ENCODE peak calls at places on chromosomes 1 and 21, in seven cellular contexts. A is thoracic aorta, E is A549, Y is colonic mucosa, F is mucosa of descending colon, L is ovary, S is lung. T is an unnamed sample.

GRCh38 chr1:84600796-84601195 is 26.6 kb upstream of the CTBS start:
- DNase-seq in A (no peak), E (no peak), Y (no peak), F (no peak), L (no peak), S (no peak), T (no peak)

GRCh38 chr1:181743878-181744312 is 260.6 kb downstream of the CACNA1E start:
- DNase-seq in A (no peak), E (no peak), Y (no peak), F (no peak), L (no peak), S (peak; percentile 71), T (no peak)

GRCh38 chr1:22533244-22533643 is 30.0 kb upstream of the EPHA8 start:
- DNase-seq in A (no peak), E (no peak), Y (no peak), F (no peak), L (no peak), S (no peak), T (no peak)

GRCh38 chr1:85578321-85579295 is 2.0 kb upstream of the CCN1 start:
- DNase-seq in A (no peak), E (no peak), Y (no peak), F (no peak), L (no peak), S (no peak), T (no peak)

GRCh38 chr1:18938707-18939070 is 17.8 kb downstream of the IFFO2 start:
- DNase-seq in A (no peak), E (no peak), Y (no peak), F (no peak), L (no peak), S (no peak), T (no peak)

GRCh38 chr21:15754640-15755039 is 24.9 kb downstream of the USP25 start:
- DNase-seq in A (no peak), E (no peak), Y (no peak), F (no peak), L (no peak), S (no peak), T (no peak)

GRCh38 chr21:33378081-33378480 is 25.1 kb upstream of the IFNGR2 start:
- DNase-seq in A (no peak), E (no peak), Y (no peak), F (no peak), L (no peak), S (no peak), T (no peak)

GRCh38 chr1:202199141-202199889 is 5.7 kb downstream of the LGR6 start:
- DNase-seq in A (no peak), E (no peak), Y (peak; percentile 83), F (peak; percentile 86), L (no peak), S (no peak), T (peak; percentile 31)

GRCh38 chr1:176849281-176849680 is 315.2 kb downstream of the ASTN1 start:
- DNase-seq in A (no peak), E (no peak), Y (no peak), F (no peak), L (no peak), S (no peak), T (no peak)

GRCh38 chr1:66478116-66478515 is 55.8 kb upstream of the SGIP1 start:
- DNase-seq in A (no peak), E (peak; percentile 3), Y (no peak), F (no peak), L (no peak), S (no peak), T (no peak)

GRCh38 chr1:160862151-160863061 is at the start of gene CD244:
- DNase-seq in A (no peak), E (no peak), Y (no peak), F (peak; percentile 52), L (no peak), S (peak; percentile 37), T (peak; percentile 29)

GRCh38 chr1:3924871-3925655 is 25.0 kb upstream of the C1orf174 start:
- DNase-seq in A (no peak), E (peak; percentile 19), Y (no peak), F (no peak), L (no peak), S (no peak), T (no peak)

GRCh38 chr1:18010945-18011344 is 96.7 kb upstream of the IGSF21 start:
- DNase-seq in A (no peak), E (no peak), Y (no peak), F (no peak), L (no peak), S (no peak), T (no peak)

GRCh38 chr21:35366348-35367085 is 317.4 kb upstream of the RUNX1 start:
- DNase-seq in A (no peak), E (no peak), Y (no peak), F (no peak), L (no peak), S (no peak), T (no peak)

GRCh38 chr1:6113116-6113515 is 67.0 kb downstream of the CHD5 start:
- DNase-seq in A (no peak), E (no peak), Y (no peak), F (no peak), L (no peak), S (no peak), T (no peak)

GRCh38 chr1:200483491-200484143 is 73.8 kb upstream of the ZNF281 start:
- DNase-seq in A (no peak), E (peak; percentile 98), Y (no peak), F (no peak), L (no peak), S (peak; percentile 60), T (no peak)

GRCh38 chr1:217630711-217631591 is at the start of the genes GPATCH2 and SPATA17:
- DNase-seq in A (peak; percentile 36), E (peak; percentile 86), Y (peak; percentile 82), F (peak; percentile 79), L (peak; percentile 82), S (peak; percentile 79), T (peak; percentile 85)

GRCh38 chr1:218705911-218706893 is 361.1 kb downstream of the TGFB2 start:
- DNase-seq in A (no peak), E (peak; percentile 85), Y (no peak), F (no peak), L (no peak), S (peak; percentile 29), T (no peak)

GRCh38 chr1:58762806-58763205 is 21.0 kb downstream of the JUN start:
- DNase-seq in A (no peak), E (no peak), Y (no peak), F (no peak), L (no peak), S (no peak), T (no peak)

GRCh38 chr1:116763787-116764465 is 9.7 kb downstream of the CD2 start:
- DNase-seq in A (no peak), E (peak; percentile 31), Y (peak; percentile 46), F (peak; percentile 44), L (no peak), S (peak; percentile 27), T (no peak)

GRCh38 chr1:229845410-229846138 is 219.5 kb downstream of the URB2 start:
- DNase-seq in A (no peak), E (no peak), Y (peak; percentile 32), F (no peak), L (no peak), S (no peak), T (no peak)

GRCh38 chr1:65605621-65606020 is 185.2 kb downstream of the LEPR start:
- DNase-seq in A (no peak), E (no peak), Y (no peak), F (no peak), L (no peak), S (no peak), T (no peak)

GRCh38 chr21:17921579-17922530 is 102.7 kb upstream of the C21orf91 start:
- DNase-seq in A (no peak), E (no peak), Y (no peak), F (no peak), L (no peak), S (no peak), T (no peak)

GRCh38 chr1:37807220-37807554 is 403 bp upstream of the C1orf122 start:
- DNase-seq in A (no peak), E (no peak), Y (no peak), F (peak; percentile 36), L (peak; percentile 47), S (no peak), T (peak; percentile 15)

GRCh38 chr1:174433451-174433850 is 14.3 kb upstream of the GPR52 start:
- DNase-seq in A (no peak), E (no peak), Y (no peak), F (no peak), L (no peak), S (no peak), T (no peak)

GRCh38 chr1:186722711-186723309 is 42.6 kb upstream of the PTGS2 start:
- DNase-seq in A (no peak), E (peak; percentile 26), Y (peak; percentile 31), F (no peak), L (no peak), S (no peak), T (peak; percentile 14)

GRCh38 chr1:202802998-202803932 is 5.0 kb downstream of the KDM5B start:
- DNase-seq in A (no peak), E (no peak), Y (no peak), F (no peak), L (no peak), S (peak; percentile 36), T (no peak)

GRCh38 chr1:158014702-158015320 is 21.4 kb downstream of the KIRREL1 start:
- DNase-seq in A (no peak), E (no peak), Y (no peak), F (no peak), L (no peak), S (no peak), T (no peak)
- H3K4me1 ChIP-seq in A (peaks cover 68% of the 10 kb centered on the region), E (peaks cover 94% of the 10 kb centered on the region), Y (no peaks in the 10 kb centered on the region), F (no peaks in the 10 kb centered on the region), L (peaks cover 39% of the 10 kb centered on the region), S (no peaks in the 10 kb centered on the region), T (peaks cover 13% of the 10 kb centered on the region)

DNA sequence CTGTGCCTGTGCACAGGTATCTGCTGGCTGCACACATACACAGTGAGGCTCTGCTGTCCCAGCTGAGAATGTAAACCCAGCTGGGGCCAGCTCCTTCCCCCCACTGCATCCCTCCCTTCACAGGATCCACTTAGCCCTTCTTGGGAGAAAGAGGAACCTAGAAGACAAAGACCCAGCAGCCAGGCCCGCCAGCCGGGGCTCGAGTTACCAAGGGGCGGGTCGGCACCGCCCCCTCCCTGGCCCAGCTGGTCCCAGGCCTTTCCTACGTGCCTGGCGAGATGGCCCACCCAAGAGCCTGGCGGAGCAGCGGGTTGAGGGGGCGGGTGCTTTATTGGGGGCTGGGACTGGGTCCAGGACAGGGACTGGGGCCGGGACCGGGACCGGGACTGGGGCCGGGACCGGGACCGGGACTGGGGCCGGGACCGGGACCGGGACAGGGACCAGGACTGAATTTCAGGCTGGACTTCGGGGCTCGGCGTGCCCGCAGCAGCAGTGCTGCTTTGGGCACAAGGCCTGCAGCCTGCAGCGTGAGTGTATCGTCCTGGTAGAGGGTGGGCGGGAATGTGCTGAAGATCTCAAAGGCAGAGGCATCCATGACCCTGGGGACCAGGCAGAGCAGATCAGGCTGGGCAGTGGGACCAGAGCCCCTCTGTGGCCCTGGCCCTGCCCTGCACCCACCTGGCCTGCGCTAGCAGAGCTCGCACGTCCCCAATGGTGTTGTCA is 2.2 kb downstream of the SH3BGRL3 start:
- DNase-seq in A (no peak), E (no peak), Y (peak; percentile 35), F (no peak), L (peak; percentile 72), S (no peak), T (no peak)
- H3K4me3 ChIP-seq in A (peak overlapping the region; percentile 89), E (no peak overlapping the region), Y (no peak overlapping the region), F (no peak overlapping the region), L (no peak overlapping the region), S (no peak overlapping the region), T (no peak overlapping the region)

GRCh38 chr1:188594542-188595235 is 1765.9 kb downstream of the PLA2G4A start:
- DNase-seq in A (no peak), E (no peak), Y (no peak), F (no peak), L (no peak), S (no peak), T (no peak)
- TF ChIP-seq CTCF in A (no peak), E (no peak), Y (no peak), F (no peak), L (no peak), S (no peak), T (no peak)

GRCh38 chr1:207021876-207022596 is 10.5 kb downstream of the C1orf116 start:
- DNase-seq in A (no peak), E (no peak), Y (peak; percentile 43), F (no peak), L (no peak), S (no peak), T (no peak)
- H3K4me1 ChIP-seq in A (peaks cover 17% of the 10 kb centered on the region), E (peaks cover 83% of the 10 kb centered on the region), Y (no peaks in the 10 kb centered on the region), F (peaks cover 23% of the 10 kb centered on the region), L (peaks cover 7% of the 10 kb centered on the region), S (no peaks in the 10 kb centered on the region), T (peaks cover 2% of the 10 kb centered on the region)